ENCODE peak calls at places on chromosomes 4 and X, in five cellular contexts. K, Q, G, E and A are unnamed samples.

GRCh38 chr4:147339116-147339515 is 141.8 kb upstream of the EDNRA start:
- DNase-seq in Q (no peak), K (no peak), G (no peak), E (no peak), A (no peak)

GRCh38 chr4:106277140-106277680 is 38.8 kb downstream of the TBCK start:
- DNase-seq in Q (no peak), G (no peak), E (no peak), K (no peak), A (no peak)

GRCh38 chr4:81466841-81467671 is 4.7 kb downstream of the RASGEF1B start:
- DNase-seq in Q (peak), E (peak), K (peak), G (peak), A (peak)

GRCh38 chr4:184283659-184284335 is 66.1 kb upstream of the ENPP6 start:
- DNase-seq in Q (no peak), G (peak), K (no peak), E (peak), A (no peak)

GRCh38 chrX:110346681-110347080 is 12.0 kb upstream of the RTL9 start:
- DNase-seq in G (no peak), Q (no peak), E (no peak), K (no peak), A (no peak)

GRCh38 chr4:86338989-86339388 is 20.9 kb downstream of the MAPK10 start:
- DNase-seq in K (no peak), E (no peak), Q (no peak), G (no peak), A (no peak)

GRCh38 chrX:10071451-10072163 is 85.2 kb upstream of the CLCN4 start:
- DNase-seq in K (peak), Q (no peak), G (no peak), E (no peak), A (no peak)

GRCh38 chr4:3475713-3476260 is 12.7 kb downstream of the DOK7 start:
- DNase-seq in G (no peak), E (no peak), K (no peak), Q (no peak), A (no peak)

GRCh38 chr4:90317785-90318184 is 190.6 kb downstream of the CCSER1 start:
- DNase-seq in G (no peak), K (no peak), Q (no peak), E (no peak), A (no peak)

GRCh38 chrX:46865281-46865680 is 28.4 kb downstream of the RP2 start:
- DNase-seq in G (peak), Q (no peak), K (no peak), E (no peak), A (no peak)

GRCh38 chr4:105474110-105474518 is 252 bp upstream of the PPA2 start:
- DNase-seq in K (no peak), G (peak), Q (no peak), E (no peak), A (peak)

GRCh38 chr4:134393592-134393991 is 192.0 kb upstream of the PABPC4L start:
- DNase-seq in K (no peak), Q (no peak), G (no peak), E (no peak), A (no peak)

GRCh38 chr4:9765091-9765490 is 16.3 kb upstream of the DRD5 start:
- DNase-seq in K (no peak), G (peak), Q (no peak), E (no peak), A (no peak)

GRCh38 chrX:85851418-85851817 is 195.9 kb downstream of the CHM start:
- DNase-seq in K (no peak), E (no peak), G (no peak), Q (no peak), A (no peak)

GRCh38 chr4:173426064-173426463 is 27.1 kb upstream of the SCRG1 start:
- DNase-seq in E (no peak), Q (no peak), K (no peak), G (no peak), A (no peak)

GRCh38 chr4:118918388-118918787 is 29.7 kb downstream of the SYNPO2 start:
- DNase-seq in E (no peak), G (no peak), Q (no peak), K (no peak), A (no peak)

GRCh38 chrX:71923516-71923915 is 12.9 kb downstream of the NHSL2 start:
- DNase-seq in E (no peak), G (no peak), K (no peak), Q (no peak), A (no peak)

GRCh38 chr4:182370491-182370890 is 127.3 kb downstream of the TENM3 start:
- DNase-seq in G (no peak), K (no peak), Q (no peak), E (no peak), A (no peak)

GRCh38 chr4:86223472-86223871 is 136.4 kb downstream of the MAPK10 start:
- DNase-seq in E (no peak), Q (no peak), G (no peak), K (no peak), A (no peak)

GRCh38 chr4:76867880-76868655 is 29.9 kb downstream of the SOWAHB start:
- DNase-seq in G (no peak), Q (no peak), E (no peak), K (no peak), A (no peak)

GRCh38 chrX:45749375-45749774 is 548.7 kb upstream of the DIPK2B start:
- DNase-seq in K (no peak), Q (no peak), G (no peak), E (no peak), A (no peak)

GRCh38 chr4:78309352-78309751 is 242.2 kb upstream of the ANXA3 start:
- DNase-seq in G (no peak), K (no peak), E (no peak), Q (no peak), A (no peak)

GRCh38 chr4:8904041-8904501 is 32.4 kb upstream of the HMX1 start:
- DNase-seq in E (no peak), K (no peak), G (no peak), Q (no peak), A (no peak)

GRCh38 chrX:49237060-49237459 is 1.8 kb downstream of the CCDC22 start:
- DNase-seq in E (peak), Q (no peak), G (peak), K (no peak), A (no peak)

GRCh38 chr4:86523333-86523732 is 70.8 kb upstream of the PTPN13 start:
- DNase-seq in Q (no peak), E (no peak), K (no peak), G (no peak), A (no peak)

GRCh38 chrX:119007189-119007770 is 32.9 kb downstream of the LONRF3 start:
- DNase-seq in E (no peak), Q (no peak), K (no peak), G (no peak), A (no peak)